ENCODE peak calls at places on chromosomes 1 and 21, in ten cellular contexts. K is heart left ventricle, J is colonic mucosa, I is osteoblast, U is brain microvascular endothelial cell, N is caudate nucleus, H is psoas muscle, Z is right lobe of liver, P is lower lobe of right lung, M is lung. A is an unnamed sample.

GRCh38 chr1:44526295-44527073 is 121.4 kb downstream of the RNF220 start:
- DNase-seq in K (no peak), J (no peak), I (no peak), U (no peak), N (no peak), H (no peak), Z (no peak), P (no peak), M (no peak), A (no peak)

GRCh38 chr21:45358711-45359310 is 46.2 kb upstream of the COL18A1 start:
- DNase-seq in K (no peak), J (no peak), I (no peak), U (no peak), N (no peak), H (no peak), Z (no peak), P (peak; percentile 26), M (no peak), A (no peak)

GRCh38 chr1:232426801-232427200 is 203.1 kb downstream of the SIPA1L2 start:
- DNase-seq in K (no peak), J (no peak), I (no peak), U (no peak), N (no peak), H (no peak), Z (no peak), P (no peak), M (no peak), A (no peak)

GRCh38 chr1:11800391-11800755 is 5.4 kb downstream of the MTHFR start:
- DNase-seq in K (no peak), J (no peak), I (no peak), U (no peak), N (no peak), H (no peak), Z (no peak), P (no peak), M (no peak), A (no peak)

GRCh38 chr1:18008116-18008515 is 99.5 kb upstream of the IGSF21 start:
- DNase-seq in K (no peak), J (no peak), I (no peak), U (no peak), N (no peak), H (no peak), Z (no peak), P (no peak), M (no peak), A (no peak)

GRCh38 chr1:1318131-1318652 is 6.3 kb downstream of the INTS11 start:
- DNase-seq in K (peak; percentile 89), J (peak; percentile 77), I (peak; percentile 96), U (peak; percentile 95), N (peak; percentile 26), H (peak; percentile 88), Z (peak; percentile 76), P (peak; percentile 87), M (peak; percentile 88), A (peak; percentile 94)

GRCh38 chr1:229253170-229253974 is 17.5 kb upstream of the RAB4A start:
- DNase-seq in K (no peak), J (no peak), I (no peak), U (no peak), N (no peak), H (no peak), Z (no peak), P (no peak), M (no peak), A (no peak)

GRCh38 chr1:221644663-221645258 is 97.1 kb downstream of the DUSP10 start:
- DNase-seq in K (no peak), J (no peak), I (no peak), U (no peak), N (no peak), H (no peak), Z (no peak), P (no peak), M (no peak), A (no peak)

GRCh38 chr1:111424281-111424680 is 3.3 kb downstream of the OVGP1 start:
- DNase-seq in K (no peak), J (no peak), I (peak; percentile 65), U (no peak), N (no peak), H (no peak), Z (no peak), P (no peak), M (no peak), A (no peak)

GRCh38 chr1:111420377-111420776 is 7.2 kb downstream of the OVGP1 start:
- DNase-seq in K (no peak), J (no peak), I (no peak), U (no peak), N (no peak), H (no peak), Z (no peak), P (no peak), M (no peak), A (peak; percentile 26)

GRCh38 chr1:111417755-111418154 is 9.8 kb downstream of the OVGP1 start:
- DNase-seq in K (no peak), J (no peak), I (no peak), U (no peak), N (no peak), H (no peak), Z (no peak), P (no peak), M (no peak), A (no peak)

GRCh38 chr1:111419037-111419436 is 8.5 kb downstream of the OVGP1 start:
- DNase-seq in K (no peak), J (no peak), I (no peak), U (no peak), N (no peak), H (no peak), Z (no peak), P (no peak), M (no peak), A (no peak)

DNA sequence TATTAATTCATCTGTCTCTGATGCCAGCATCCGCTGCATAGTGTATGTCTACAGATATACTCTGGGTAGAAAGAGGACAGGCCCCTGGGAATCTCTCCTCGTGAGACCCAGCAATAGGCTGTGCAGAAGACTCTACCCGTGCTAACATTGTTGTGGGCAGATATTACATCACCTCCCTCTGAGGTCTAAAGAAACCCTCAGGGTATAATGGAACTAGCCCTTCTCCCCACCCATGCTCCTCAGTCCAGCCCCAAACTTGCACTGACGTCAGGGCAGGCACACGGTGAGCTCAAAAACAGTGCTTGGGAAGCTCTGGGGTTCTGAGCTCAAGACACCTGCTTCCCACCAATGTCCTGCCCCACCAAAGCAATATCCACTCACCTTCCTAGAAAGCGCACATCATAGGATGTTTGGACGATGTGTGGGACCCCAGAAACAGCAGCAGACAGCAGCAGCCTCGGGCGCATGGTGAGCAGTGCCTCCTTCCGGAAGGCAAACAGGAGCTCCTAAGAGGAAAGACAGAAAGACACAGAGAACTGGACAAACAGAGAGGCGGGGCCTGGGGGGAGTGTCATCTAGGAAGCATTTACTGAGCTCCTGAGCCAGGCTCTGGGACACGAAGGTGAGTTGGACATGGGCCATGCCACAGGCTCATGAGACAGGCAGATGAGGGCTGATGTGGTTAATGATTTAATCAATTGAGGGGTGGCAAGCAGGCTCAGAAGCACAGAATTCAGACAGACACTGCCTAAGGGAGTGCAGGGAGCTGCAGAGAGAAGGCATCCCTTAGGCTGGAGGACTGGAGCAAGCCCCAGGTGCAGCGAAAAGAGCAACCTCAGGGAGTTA is 4.8 kb downstream of the OVGP1 start:
- DNase-seq in K (no peak), J (peak; percentile 87), I (no peak), U (no peak), N (no peak), H (no peak), Z (peak; percentile 92), P (peak; percentile 62), M (peak; percentile 59), A (no peak)
- H3K27ac ChIP-seq in K (no peak overlapping the region), J (no peak overlapping the region), I (no peak overlapping the region), U (no peak overlapping the region), N (no peak overlapping the region), H (no peak overlapping the region), Z (peak overlapping the region; percentile 81), P (no peak overlapping the region), M (no peak overlapping the region), A (no peak overlapping the region)

DNA sequence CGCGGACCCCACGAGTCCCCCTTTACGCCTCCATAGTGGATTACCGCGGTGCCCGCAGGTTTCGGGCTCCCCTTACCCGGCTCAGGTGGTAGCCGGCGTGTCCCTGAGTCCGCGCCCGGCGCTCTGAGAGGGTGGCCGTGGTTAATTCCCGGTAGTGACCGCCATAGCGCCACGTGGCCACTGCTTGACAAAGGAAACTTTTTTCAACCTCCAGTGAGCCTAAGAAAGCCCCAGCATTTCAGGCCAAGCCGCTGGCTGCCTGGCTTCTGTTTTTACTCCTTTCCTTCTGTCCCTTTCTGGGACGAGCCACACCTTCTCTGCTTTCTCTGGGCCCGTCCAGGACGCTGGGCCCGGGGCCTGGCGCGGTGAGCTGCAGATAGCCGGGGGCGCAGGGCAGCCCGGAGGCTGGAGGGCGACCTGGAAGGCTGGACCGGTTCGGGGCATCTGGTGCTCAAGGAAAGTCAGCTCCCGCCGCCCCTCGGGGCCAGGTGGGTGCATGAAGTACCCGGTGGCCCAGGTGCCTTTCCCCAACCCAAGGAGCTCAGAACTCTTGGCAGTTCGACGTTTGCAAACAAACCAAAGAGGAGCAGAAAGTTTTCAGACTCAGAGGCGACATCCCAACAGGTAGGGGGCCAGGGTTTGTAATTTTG is 540 bp upstream of the C1orf198 start:
- DNase-seq in K (peak; percentile 75), J (peak; percentile 60), I (no peak), U (no peak), N (peak; percentile 58), H (peak; percentile 64), Z (peak; percentile 80), P (peak; percentile 81), M (peak; percentile 61), A (peak; percentile 84)
- H3K27ac ChIP-seq in K (peak overlapping the region; percentile 95), J (peak overlapping the region; percentile 69), I (peak overlapping the region; percentile 80), U (peak overlapping the region; percentile 82), N (peak overlapping the region; percentile 73), H (peak overlapping the region; percentile 90), Z (peak overlapping the region; percentile 73), P (peak overlapping the region; percentile 87), M (peak overlapping the region; percentile 82), A (peak overlapping the region; percentile 94)

GRCh38 chr1:41109316-41110263 is 88.1 kb upstream of the SLFNL1 start:
- DNase-seq in K (peak; percentile 35), J (peak; percentile 30), I (peak; percentile 87), U (peak; percentile 92), N (no peak), H (peak; percentile 18), Z (no peak), P (no peak), M (peak; percentile 50), A (peak; percentile 44)

GRCh38 chr1:41108696-41109284 is 87.3 kb upstream of the SLFNL1 start:
- DNase-seq in K (no peak), J (no peak), I (no peak), U (peak; percentile 12), N (no peak), H (peak; percentile 21), Z (no peak), P (no peak), M (no peak), A (no peak)

GRCh38 chr1:41110721-41111120 is 89.2 kb upstream of the SLFNL1 start:
- DNase-seq in K (no peak), J (no peak), I (no peak), U (no peak), N (no peak), H (no peak), Z (no peak), P (no peak), M (no peak), A (no peak)
- H3K27ac ChIP-seq in K (no peak overlapping the region), J (no peak overlapping the region), I (peak overlapping the region; percentile 85), U (no peak overlapping the region), N (no peak overlapping the region), H (no peak overlapping the region), Z (no peak overlapping the region), P (no peak overlapping the region), M (no peak overlapping the region), A (no peak overlapping the region)

DNA sequence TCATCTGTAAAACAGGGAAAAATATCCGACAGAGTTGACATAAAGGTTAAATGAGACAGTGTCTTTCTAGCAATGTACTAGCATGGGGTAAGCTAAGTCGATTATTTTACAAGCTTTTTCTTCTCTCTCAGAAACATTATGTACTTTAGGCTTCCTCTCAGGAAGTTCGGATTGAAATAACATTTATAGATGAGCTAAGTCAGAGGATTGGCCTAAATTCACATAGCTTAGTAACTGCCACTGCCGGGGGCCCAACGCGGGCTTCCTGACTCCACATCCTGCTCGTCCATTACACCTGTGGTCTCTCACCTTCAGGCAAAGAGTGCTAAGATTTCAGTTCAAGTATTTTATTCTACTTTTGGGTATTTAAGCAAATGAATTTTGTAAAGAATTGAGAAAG is 462.3 kb upstream of the NFIA start:
- DNase-seq in K (peak; percentile 29), J (no peak), I (no peak), U (no peak), N (no peak), H (no peak), Z (no peak), P (no peak), M (no peak), A (no peak)
- H3K27ac ChIP-seq in K (no peak overlapping the region), J (no peak overlapping the region), I (no peak overlapping the region), U (no peak overlapping the region), N (peak overlapping the region; percentile 41), H (no peak overlapping the region), Z (no peak overlapping the region), P (no peak overlapping the region), M (no peak overlapping the region), A (no peak overlapping the region)

A was measured in thyroid gland.